ENCODE peak calls at places on chromosomes 11 and 22, in four cellular contexts. Z is NCI-H1105, M is NCI-H1092 treated with DMSO at 0.1 percent for 48 hours, H is iPS DF 6.9. X is an unnamed sample.

GRCh38 chr11:71373791-71374454 is 74.3 kb downstream of the DHCR7 start:
- DNase-seq in Z (no peak), H (no peak), M (no peak), X (no peak)

GRCh38 chr11:116148056-116148455 is 624.7 kb downstream of the BUD13 start:
- DNase-seq in Z (no peak), M (peak), H (peak), X (no peak)

GRCh38 chr11:120702656-120703055 is 191.1 kb downstream of the GRIK4 start:
- DNase-seq in Z (no peak), M (no peak), H (no peak), X (no peak)

GRCh38 chr11:41659990-41660389 is 200.5 kb upstream of the LRRC4C start:
- DNase-seq in Z (peak), H (no peak), M (no peak), X (no peak)

GRCh38 chr11:134027671-134028070 is 41.2 kb upstream of the JAM3 start:
- DNase-seq in M (no peak), Z (no peak), H (no peak), X (no peak)

GRCh38 chr11:134332189-134332631 is 422 bp downstream of the GLB1L2 start:
- DNase-seq in M (peak), Z (peak), H (no peak), X (no peak)

GRCh38 chr22:24090581-24090980 is 79.5 kb downstream of the CABIN1 start:
- DNase-seq in H (no peak), M (no peak), Z (no peak), X (no peak)

GRCh38 chr11:119529936-119530335 is 107.0 kb upstream of the THY1 start:
- DNase-seq in H (no peak), M (no peak), Z (no peak), X (no peak)

GRCh38 chr11:86101941-86102407 is 33.1 kb upstream of the PICALM start:
- DNase-seq in Z (peak), M (no peak), H (no peak), X (no peak)

GRCh38 chr11:100682247-100682969 is 4.7 kb upstream of the ARHGAP42 start:
- DNase-seq in H (no peak), M (peak), Z (no peak), X (no peak)

GRCh38 chr22:29078869-29079207 is 6.0 kb downstream of the KREMEN1 start:
- DNase-seq in Z (no peak), H (no peak), M (no peak), X (no peak)

GRCh38 chr11:2213384-2213842 is 41.8 kb upstream of the TH start:
- DNase-seq in Z (no peak), H (no peak), M (no peak), X (no peak)

GRCh38 chr22:47600791-47601400 is 838.4 kb downstream of the TBC1D22A start:
- DNase-seq in H (no peak), Z (no peak), M (no peak), X (no peak)

GRCh38 chr11:35671396-35672127 is 9.0 kb downstream of the TRIM44 start:
- DNase-seq in Z (no peak), M (no peak), H (no peak), X (no peak)

GRCh38 chr11:132058211-132058772 is 687.9 kb downstream of the NTM start:
- DNase-seq in H (no peak), M (no peak), Z (no peak), X (peak)

GRCh38 chr11:87870081-87870480 is 305.2 kb downstream of the RAB38 start:
- DNase-seq in M (no peak), H (no peak), Z (no peak), X (no peak)

GRCh38 chr11:133414503-133414902 is 117.8 kb downstream of the OPCML start:
- DNase-seq in M (no peak), H (no peak), Z (no peak), X (no peak)

GRCh38 chr22:27459955-27460354 is 341.6 kb downstream of the MN1 start:
- DNase-seq in Z (no peak), M (no peak), H (no peak), X (no peak)

X was measured in substantia nigra.